ENCODE peak calls at places on chromosomes 5 and 9, in eight cellular contexts. C is gastrocnemius medialis, M is A549, R is DND-41, K is body of pancreas, N is right lobe of liver, F is foreskin keratinocyte, Z is lower lobe of right lung. E is an unnamed sample.

GRCh38 chr9:69071059-69071458 is 35.5 kb downstream of the FXN start:
- ATAC-seq in C (no peak), M (no peak), R (no peak), K (no peak), N (no peak), F (no peak), Z (no peak), E (no peak)

GRCh38 chr5:32325616-32326015 is 12.9 kb upstream of the MTMR12 start:
- ATAC-seq in C (no peak), M (no peak), R (no peak), K (no peak), N (no peak), F (no peak), Z (no peak), E (no peak)

GRCh38 chr5:84290161-84290560 is 94.5 kb downstream of the EDIL3 start:
- ATAC-seq in C (no peak), M (no peak), R (no peak), K (no peak), N (no peak), F (no peak), Z (peak; percentile 93), E (no peak)

GRCh38 chr9:68983008-68983411 is 30.9 kb downstream of the PRKACG start:
- ATAC-seq in C (no peak), M (no peak), R (no peak), K (no peak), N (no peak), F (no peak), Z (no peak), E (no peak)

GRCh38 chr9:130432796-130433167 is 12.0 kb upstream of the ASS1 start:
- ATAC-seq in C (no peak), M (no peak), R (no peak), K (no peak), N (peak; percentile 71), F (peak; percentile 12), Z (no peak), E (no peak)

GRCh38 chr9:110141118-110141797 is 66.7 kb downstream of the C9orf152 start:
- ATAC-seq in C (no peak), M (peak; percentile 70), R (no peak), K (peak; percentile 67), N (peak; percentile 33), F (peak; percentile 78), Z (peak; percentile 53), E (peak; percentile 68)

GRCh38 chr5:80114856-80115255 is 79.7 kb downstream of the THBS4 start:
- ATAC-seq in C (no peak), M (no peak), R (no peak), K (no peak), N (no peak), F (no peak), Z (no peak), E (no peak)

GRCh38 chr9:91253488-91253887 is 108.2 kb downstream of the AUH start:
- ATAC-seq in C (no peak), M (peak; percentile 47), R (peak; percentile 84), K (no peak), N (no peak), F (no peak), Z (peak; percentile 48), E (no peak)

GRCh38 chr9:80020530-80020929 is 448.8 kb downstream of the TLE4 start:
- ATAC-seq in C (no peak), M (no peak), R (no peak), K (no peak), N (no peak), F (no peak), Z (no peak), E (no peak)

GRCh38 chr5:80140496-80140895 is 105.3 kb downstream of the THBS4 start:
- ATAC-seq in C (no peak), M (no peak), R (no peak), K (no peak), N (no peak), F (no peak), Z (no peak), E (no peak)

GRCh38 chr5:67265951-67266350 is 69.4 kb upstream of the CD180 start:
- ATAC-seq in C (no peak), M (no peak), R (no peak), K (no peak), N (no peak), F (no peak), Z (no peak), E (no peak)

GRCh38 chr9:224540-225520 is 10.2 kb downstream of the DOCK8 start:
- ATAC-seq in C (no peak), M (peak; percentile 51), R (peak; percentile 35), K (no peak), N (no peak), F (peak; percentile 100), Z (no peak), E (no peak)

GRCh38 chr5:140591747-140592372 is 27.2 kb downstream of the SLC35A4 start:
- ATAC-seq in C (no peak), M (peak; percentile 51), R (no peak), K (no peak), N (no peak), F (peak; percentile 70), Z (no peak), E (no peak)

GRCh38 chr5:172870807-172871431 is 36.9 kb downstream of the ERGIC1 start:
- ATAC-seq in C (no peak), M (no peak), R (no peak), K (no peak), N (peak; percentile 46), F (peak; percentile 88), Z (peak; percentile 42), E (no peak)

GRCh38 chr5:152606739-152607138 is 201.7 kb upstream of the NMUR2 start:
- ATAC-seq in C (no peak), M (no peak), R (no peak), K (no peak), N (no peak), F (no peak), Z (no peak), E (no peak)

GRCh38 chr5:149635394-149635793 is 54.1 kb downstream of the ARHGEF37 start:
- ATAC-seq in C (peak; percentile 30), M (no peak), R (no peak), K (no peak), N (no peak), F (peak; percentile 64), Z (no peak), E (no peak)
- H3K4me1 ChIP-seq in C (peaks cover 17% of the 10 kb centered on the region), M (peaks cover 10% of the 10 kb centered on the region), R (no peaks in the 10 kb centered on the region), K (peaks cover 5% of the 10 kb centered on the region), N (peaks cover 12% of the 10 kb centered on the region), F (peaks cover 37% of the 10 kb centered on the region), Z (no peaks in the 10 kb centered on the region), E (no peaks in the 10 kb centered on the region)

GRCh38 chr5:150136841-150137167 is 18.8 kb downstream of the PDGFRB start:
- ATAC-seq in C (no peak), M (no peak), R (no peak), K (no peak), N (no peak), F (no peak), Z (no peak), E (no peak)

GRCh38 chr5:150137168-150137957 is 18.3 kb downstream of the PDGFRB start:
- ATAC-seq in C (no peak), M (no peak), R (no peak), K (no peak), N (peak; percentile 78), F (no peak), Z (no peak), E (no peak)

GRCh38 chr5:150136290-150136689 is 19.4 kb downstream of the PDGFRB start:
- ATAC-seq in C (no peak), M (no peak), R (no peak), K (no peak), N (no peak), F (no peak), Z (no peak), E (no peak)

GRCh38 chr5:150134198-150134588 is 21.5 kb downstream of the PDGFRB start:
- ATAC-seq in C (no peak), M (no peak), R (no peak), K (no peak), N (no peak), F (no peak), Z (no peak), E (no peak)

GRCh38 chr5:150135557-150135956 is 20.1 kb downstream of the PDGFRB start:
- ATAC-seq in C (no peak), M (no peak), R (no peak), K (no peak), N (no peak), F (no peak), Z (no peak), E (no peak)
- H3K4me1 ChIP-seq in C (peaks cover 12% of the 10 kb centered on the region), M (peaks cover 33% of the 10 kb centered on the region), R (no peaks in the 10 kb centered on the region), K (peaks cover 25% of the 10 kb centered on the region), N (peaks cover 45% of the 10 kb centered on the region), F (no peaks in the 10 kb centered on the region), Z (peaks cover 53% of the 10 kb centered on the region), E (peaks cover 100% of the 10 kb centered on the region)

GRCh38 chr9:36152741-36153438 is 16.3 kb upstream of the CCIN start:
- ATAC-seq in C (no peak), M (no peak), R (no peak), K (no peak), N (no peak), F (no peak), Z (no peak), E (no peak)
- H3K4me1 ChIP-seq in C (peaks cover 8% of the 10 kb centered on the region), M (peaks cover 34% of the 10 kb centered on the region), R (peaks cover 27% of the 10 kb centered on the region), K (no peaks in the 10 kb centered on the region), N (no peaks in the 10 kb centered on the region), F (no peaks in the 10 kb centered on the region), Z (peaks cover 80% of the 10 kb centered on the region), E (peaks cover 48% of the 10 kb centered on the region)

GRCh38 chr9:125888220-125888619 is 141.0 kb downstream of the PBX3 start:
- ATAC-seq in C (no peak), M (no peak), R (no peak), K (no peak), N (no peak), F (no peak), Z (no peak), E (no peak)
- H3K4me1 ChIP-seq in C (peaks cover 4% of the 10 kb centered on the region), M (peaks cover 11% of the 10 kb centered on the region), R (peaks cover 3% of the 10 kb centered on the region), K (peaks cover 25% of the 10 kb centered on the region), N (peaks cover 7% of the 10 kb centered on the region), F (peaks cover 22% of the 10 kb centered on the region), Z (peaks cover 20% of the 10 kb centered on the region), E (peaks cover 6% of the 10 kb centered on the region)

DNA sequence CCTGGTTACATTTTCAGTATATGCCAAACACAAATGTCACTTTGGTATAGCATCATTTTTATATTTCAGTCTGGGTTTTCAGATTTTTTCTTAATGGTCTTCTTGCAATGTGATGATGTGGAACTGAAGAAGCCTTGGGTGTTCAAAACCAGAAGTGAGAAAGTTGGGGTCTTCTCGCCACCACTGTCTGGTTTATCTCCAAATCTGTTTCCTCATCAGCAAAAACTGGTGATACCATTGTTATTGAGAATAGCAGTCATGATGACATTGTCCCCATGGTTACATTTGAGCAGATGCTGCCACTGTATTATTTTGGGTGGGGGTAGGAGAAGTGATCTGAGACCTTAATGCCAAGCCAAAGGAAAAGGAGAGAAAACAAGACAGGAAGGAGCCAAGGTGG is 85.9 kb upstream of the MAP3K1 start:
- ATAC-seq in C (no peak), M (no peak), R (no peak), K (no peak), N (no peak), F (no peak), Z (no peak), E (no peak)
- H3K4me1 ChIP-seq in C (peaks cover 4% of the 10 kb centered on the region), M (no peaks in the 10 kb centered on the region), R (no peaks in the 10 kb centered on the region), K (peaks cover 17% of the 10 kb centered on the region), N (no peaks in the 10 kb centered on the region), F (no peaks in the 10 kb centered on the region), Z (peaks cover 10% of the 10 kb centered on the region), E (peaks cover 13% of the 10 kb centered on the region)